ENCODE peak calls at places on chromosomes 7 and 10, in eight cellular contexts. Y is NCI-H1417; R is left colon; K is mammary epithelial cell; J is GM19239; E is GM23248; I is stimulated activated CD8-positive, alpha-beta memory T cell treated with anti-CD3 and anti-CD28 coated beads, Interleukin-12 subunit alpha, Interleukin-12 subunit beta, amount 100 ng/mL, for 1 hour; X is globus pallidus. H is an unnamed sample.

GRCh38 chr7:20424475-20424874 is 93.8 kb downstream of the ITGB8 start:
- DNase-seq in E (no peak), K (no peak), J (no peak), R (no peak), Y (no peak), I (no peak), X (no peak), H (no peak)

GRCh38 chr7:121401896-121402295 is 5.8 kb upstream of the FAM3C start:
- DNase-seq in J (no peak), X (no peak), E (no peak), Y (peak), I (no peak), K (no peak), R (no peak), H (no peak)

GRCh38 chr10:100303724-100304319 is 17.3 kb upstream of the BLOC1S2 start:
- DNase-seq in K (peak), J (no peak), X (peak), R (no peak), Y (peak), E (peak), I (no peak), H (peak)

GRCh38 chr10:93032809-93033137 is 27.8 kb upstream of the CYP26C1 start:
- DNase-seq in E (no peak), X (no peak), Y (no peak), R (no peak), J (no peak), K (no peak), I (no peak), H (no peak)

GRCh38 chr7:70156052-70156451 is 557.8 kb downstream of the AUTS2 start:
- DNase-seq in J (no peak), X (no peak), R (no peak), Y (no peak), K (no peak), E (no peak), I (no peak), H (no peak)

GRCh38 chr7:158001621-158002320 is 585.9 kb downstream of the PTPRN2 start:
- DNase-seq in R (no peak), Y (peak), X (no peak), J (no peak), E (no peak), I (no peak), K (no peak), H (peak)

GRCh38 chr10:34434119-34434594 is 380.9 kb downstream of the PARD3 start:
- DNase-seq in E (peak), Y (no peak), I (no peak), X (no peak), R (no peak), K (peak), J (no peak), H (no peak)

GRCh38 chr10:266974-267425 is 131.7 kb downstream of the ZMYND11 start:
- DNase-seq in J (no peak), K (peak), R (no peak), I (no peak), Y (peak), X (no peak), E (peak), H (no peak)

GRCh38 chr7:94060772-94061171 is 56.6 kb upstream of the BET1 start:
- DNase-seq in X (no peak), J (no peak), K (no peak), Y (no peak), E (peak), R (no peak), I (no peak), H (no peak)

GRCh38 chr10:71927669-71928592 is 36.3 kb upstream of the CHST3 start:
- DNase-seq in R (no peak), Y (no peak), J (no peak), K (peak), E (peak), I (no peak), X (no peak), H (no peak)

GRCh38 chr7:108326938-108327337 is 129.3 kb downstream of the NRCAM start:
- DNase-seq in Y (no peak), R (no peak), K (no peak), X (no peak), I (no peak), J (no peak), E (no peak), H (no peak)

GRCh38 chr7:5230272-5231067 is 40.4 kb downstream of the WIPI2 start:
- DNase-seq in I (no peak), J (no peak), X (no peak), K (no peak), E (no peak), R (peak), Y (no peak), H (no peak)

GRCh38 chr10:129850790-129851189 is 113.3 kb downstream of the EBF3 start:
- DNase-seq in Y (peak), J (no peak), E (no peak), K (no peak), X (no peak), I (no peak), R (no peak), H (no peak)

GRCh38 chr7:23285657-23286646 is 13.2 kb upstream of the MALSU1 start:
- DNase-seq in Y (no peak), E (no peak), R (no peak), X (no peak), J (no peak), I (no peak), K (no peak), H (no peak)

GRCh38 chr7:70072220-70072619 is 473.9 kb downstream of the AUTS2 start:
- DNase-seq in K (no peak), J (no peak), X (no peak), I (no peak), Y (peak), R (no peak), E (peak), H (peak)

GRCh38 chr7:44633254-44634186 is 27.1 kb downstream of the OGDH start:
- DNase-seq in X (peak), K (peak), E (peak), R (peak), Y (no peak), I (no peak), J (no peak), H (no peak)

GRCh38 chr7:155166108-155166507 is 96.0 kb downstream of the HTR5A start:
- DNase-seq in R (no peak), Y (no peak), K (no peak), J (no peak), E (no peak), X (no peak), I (no peak), H (no peak)

GRCh38 chr7:2717293-2717904 is 29.4 kb downstream of the AMZ1 start:
- DNase-seq in X (no peak), J (no peak), K (no peak), E (no peak), Y (peak), R (peak), I (no peak), H (peak)